ENCODE peak calls at places on chromosomes 12 and 14, in six cellular contexts. T is HCT116, H is GM23338, C is lower lobe of right lung, D is A549, A is heart right ventricle. B is an unnamed sample.

GRCh38 chr12:92987846-92988621 is 58.9 kb upstream of the EEA1 start:
- DNase-seq in T (no peak), H (peak; percentile 16), C (peak; percentile 57), D (no peak), A (peak; percentile 25), B (no peak)

GRCh38 chr12:91194500-91194899 is 11.9 kb upstream of the DCN start:
- DNase-seq in T (no peak), H (no peak), C (no peak), D (no peak), A (no peak), B (peak; percentile 91)

GRCh38 chr14:91303091-91303923 is 58.8 kb upstream of the GPR68 start:
- DNase-seq in T (peak; percentile 49), H (peak; percentile 98), C (peak; percentile 41), D (peak; percentile 46), A (peak; percentile 72), B (no peak)

GRCh38 chr14:63974176-63974575 is 121.4 kb downstream of the SYNE2 start:
- DNase-seq in T (no peak), H (no peak), C (no peak), D (no peak), A (no peak), B (no peak)

GRCh38 chr14:56205906-56206305 is 87.7 kb downstream of the PELI2 start:
- DNase-seq in T (no peak), H (no peak), C (no peak), D (no peak), A (no peak), B (peak; percentile 4)

GRCh38 chr12:11755311-11755930 is 105.9 kb downstream of the ETV6 start:
- DNase-seq in T (no peak), H (no peak), C (no peak), D (no peak), A (no peak), B (no peak)

GRCh38 chr14:85516239-85517112 is 13.5 kb upstream of the FLRT2 start:
- DNase-seq in T (no peak), H (no peak), C (no peak), D (no peak), A (no peak), B (peak; percentile 70)

GRCh38 chr12:292186-292585 is 29.6 kb upstream of the SLC6A13 start:
- DNase-seq in T (no peak), H (no peak), C (no peak), D (no peak), A (no peak), B (no peak)

GRCh38 chr14:22973217-22974032 is 8.9 kb downstream of the AJUBA start:
- DNase-seq in T (no peak), H (peak; percentile 77), C (no peak), D (peak; percentile 63), A (no peak), B (peak; percentile 51)

GRCh38 chr14:85471744-85472143 is 58.2 kb upstream of the FLRT2 start:
- DNase-seq in T (no peak), H (no peak), C (no peak), D (peak; percentile 66), A (no peak), B (peak; percentile 58)

GRCh38 chr12:12272869-12273268 is 6.0 kb upstream of the LRP6 start:
- DNase-seq in T (no peak), H (peak; percentile 70), C (no peak), D (no peak), A (no peak), B (peak; percentile 18)

GRCh38 chr12:90152897-90153624 is 444.4 kb upstream of the ATP2B1 start:
- DNase-seq in T (no peak), H (no peak), C (no peak), D (no peak), A (no peak), B (no peak)

GRCh38 chr12:84786622-84787021 is 126.0 kb downstream of the SLC6A15 start:
- DNase-seq in T (no peak), H (no peak), C (no peak), D (no peak), A (no peak), B (no peak)

GRCh38 chr14:93073833-93074769 is 41.6 kb downstream of the ITPK1 start:
- DNase-seq in T (no peak), H (no peak), C (peak; percentile 70), D (no peak), A (peak; percentile 52), B (no peak)

GRCh38 chr12:27237790-27238771 is 6.0 kb upstream of the STK38L start:
- DNase-seq in T (no peak), H (no peak), C (no peak), D (no peak), A (no peak), B (no peak)

GRCh38 chr12:28034271-28034670 is 61.7 kb upstream of the PTHLH start:
- DNase-seq in T (no peak), H (no peak), C (no peak), D (no peak), A (no peak), B (peak; percentile 37)

GRCh38 chr14:49579841-49580240 is 6.3 kb downstream of the RPS29 start:
- DNase-seq in T (no peak), H (no peak), C (no peak), D (no peak), A (no peak), B (no peak)

GRCh38 chr12:93079271-93079670 is 150.2 kb upstream of the EEA1 start:
- DNase-seq in T (no peak), H (no peak), C (no peak), D (no peak), A (no peak), B (no peak)

GRCh38 chr14:95379634-95380033 is 59.9 kb upstream of the CLMN start:
- DNase-seq in T (no peak), H (no peak), C (no peak), D (no peak), A (no peak), B (no peak)

GRCh38 chr12:82359115-82359478 is 768 bp downstream of the METTL25 start:
- DNase-seq in T (no peak), H (peak; percentile 52), C (no peak), D (no peak), A (peak; percentile 11), B (no peak)

GRCh38 chr12:51009038-51009437 is 17.1 kb downstream of the SLC11A2 start:
- DNase-seq in T (no peak), H (no peak), C (peak; percentile 85), D (no peak), A (peak; percentile 47), B (no peak)

GRCh38 chr14:56273949-56274348 is 155.7 kb downstream of the PELI2 start:
- DNase-seq in T (no peak), H (no peak), C (no peak), D (no peak), A (no peak), B (no peak)

GRCh38 chr12:109707470-109707821 is 6.2 kb upstream of the FAM222A start:
- DNase-seq in T (no peak), H (no peak), C (no peak), D (no peak), A (no peak), B (no peak)

GRCh38 chr12:109736552-109737108 is 23.0 kb downstream of the FAM222A start:
- DNase-seq in T (no peak), H (peak; percentile 95), C (peak; percentile 43), D (no peak), A (peak; percentile 21), B (peak; percentile 28)

GRCh38 chr12:96719671-96720362 is 187.2 kb upstream of the NEDD1 start:
- DNase-seq in T (no peak), H (peak; percentile 11), C (no peak), D (no peak), A (no peak), B (no peak)

GRCh38 chr12:96720363-96720705 is 186.7 kb upstream of the NEDD1 start:
- DNase-seq in T (no peak), H (peak; percentile 52), C (no peak), D (peak; percentile 35), A (no peak), B (no peak)
- TF ChIP-seq CTCF in T (no peak), H (peak; percentile 36), C (no peak), D (no peak), A (no peak), B (no peak)

GRCh38 chr14:21255385-21256101 is 13.7 kb downstream of the HNRNPC start:
- DNase-seq in T (no peak), H (no peak), C (no peak), D (no peak), A (no peak), B (no peak)
- H3K4me1 ChIP-seq in T (peaks cover 3% of the 10 kb centered on the region), H (peaks cover 15% of the 10 kb centered on the region), C (peaks cover 47% of the 10 kb centered on the region), D (peaks cover 47% of the 10 kb centered on the region), A (peaks cover 48% of the 10 kb centered on the region), B (no peaks in the 10 kb centered on the region)

DNA sequence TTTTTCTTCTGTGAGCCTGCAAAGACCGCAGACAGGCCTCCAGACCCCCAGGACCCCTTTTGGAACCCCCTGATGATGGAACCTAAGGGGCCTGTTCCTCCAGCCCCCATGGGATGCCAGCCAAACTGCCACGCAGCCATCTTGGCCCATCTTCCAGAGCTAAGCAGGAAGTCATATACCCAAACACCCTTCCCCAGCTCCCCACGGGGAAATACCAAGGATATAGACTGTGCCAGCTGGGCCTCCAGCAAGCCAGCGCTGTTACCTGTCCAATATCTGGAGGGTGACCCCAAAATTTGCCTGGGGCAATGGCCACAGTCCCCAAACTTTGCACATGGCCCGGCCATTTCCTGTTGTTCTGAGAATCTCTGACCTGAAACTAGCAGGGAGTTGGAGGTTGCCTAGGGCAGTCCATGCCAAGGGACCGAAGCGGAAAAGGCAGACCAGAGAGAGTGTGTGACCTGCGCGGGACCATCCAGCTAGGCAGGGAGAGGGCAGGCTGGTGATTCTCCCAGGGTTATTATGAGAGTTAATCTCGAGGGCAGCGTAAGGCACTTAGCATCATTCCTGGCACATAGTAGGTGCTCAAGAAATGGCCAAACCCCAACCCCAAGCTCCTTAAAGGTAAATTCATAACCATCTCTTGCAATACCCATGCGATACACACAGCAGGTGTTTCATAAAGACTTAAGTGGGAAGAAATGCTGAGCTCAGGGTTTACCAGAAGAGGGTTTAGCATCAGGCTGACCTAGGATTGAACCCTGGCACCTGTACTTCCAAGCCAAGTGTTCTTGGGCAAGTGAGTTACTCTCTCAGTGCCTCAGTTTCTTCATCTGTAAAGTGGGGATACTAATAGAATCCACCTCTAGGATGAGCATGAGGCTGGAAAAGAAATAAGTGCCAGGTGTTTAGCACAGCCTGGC is 2.6 kb upstream of the RASAL1 start:
- DNase-seq in T (no peak), H (no peak), C (peak; percentile 19), D (no peak), A (no peak), B (no peak)
- H3K27ac ChIP-seq in T (no peak overlapping the region), H (no peak overlapping the region), C (no peak overlapping the region), D (no peak overlapping the region), A (no peak overlapping the region), B (no peak overlapping the region)

DNA sequence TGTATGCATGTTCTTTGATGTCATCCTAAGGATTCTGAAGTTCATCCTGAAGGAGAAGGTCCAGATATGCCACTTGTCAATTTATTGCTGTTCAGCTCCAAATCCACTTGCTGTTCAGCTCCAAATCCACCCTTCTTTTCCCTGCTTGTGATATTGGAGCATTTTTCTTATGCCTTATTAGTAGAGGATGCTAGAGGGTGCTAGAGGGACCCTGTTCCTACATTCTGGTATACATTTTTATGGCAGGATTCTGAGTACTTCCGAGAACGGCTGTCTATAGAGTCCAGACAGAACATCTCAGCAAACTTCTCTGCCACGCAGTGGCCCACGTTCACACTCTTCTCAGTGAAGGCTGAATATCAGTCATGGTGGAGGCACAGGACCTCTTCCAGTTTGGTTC is 406.7 kb downstream of the NOVA1 start:
- DNase-seq in T (no peak), H (peak; percentile 14), C (no peak), D (no peak), A (no peak), B (no peak)
- TF ChIP-seq CTCF in T (no peak), H (peak; percentile 31), C (no peak), D (no peak), A (no peak), B (peak; percentile 24)

B was measured in foreskin keratinocyte.